ENCODE peak calls at places on chromosomes 5 and 9, in nine cellular contexts. H, U, F, Y, I, V, R, B and M are unnamed samples.
A peak's percentile ranks its signal among the peaks of the same experiment; 100 is the strongest.

GRCh38 chr9:96818535-96818934 is 35.8 kb downstream of the ZNF782 start:
- DNase-seq in B (no peak), Y (no peak), I (no peak), H (no peak), R (no peak), F (no peak), U (no peak), V (no peak), M (no peak)

GRCh38 chr5:137572042-137572695 is 73.0 kb upstream of the SPOCK1 start:
- DNase-seq in Y (no peak), B (no peak), R (no peak), V (no peak), F (no peak), I (no peak), U (no peak), H (no peak), M (no peak)

GRCh38 chr5:170491479-170491878 is 12.3 kb upstream of the KCNIP1 start:
- DNase-seq in Y (no peak), I (no peak), B (no peak), V (no peak), F (no peak), U (no peak), H (peak; percentile 44), R (peak; percentile 8), M (no peak)

GRCh38 chr5:75558972-75559632 is 47.4 kb downstream of the POLK start:
- DNase-seq in U (no peak), V (no peak), I (no peak), B (no peak), Y (no peak), R (no peak), F (no peak), H (no peak), M (no peak)

GRCh38 chr9:130225071-130225470 is 40.5 kb upstream of the HMCN2 start:
- DNase-seq in F (no peak), Y (no peak), B (no peak), I (no peak), V (no peak), R (no peak), U (no peak), H (no peak), M (no peak)

GRCh38 chr5:120298981-120299380 is 165.1 kb upstream of the PRR16 start:
- DNase-seq in B (no peak), H (no peak), V (no peak), I (no peak), F (no peak), R (no peak), U (no peak), Y (no peak), M (no peak)

GRCh38 chr9:69223605-69224004 is 49.5 kb downstream of the TJP2 start:
- DNase-seq in U (no peak), R (no peak), V (peak; percentile 79), F (no peak), Y (no peak), H (peak; percentile 54), B (no peak), I (no peak), M (no peak)

GRCh38 chr5:27158171-27158570 is 119.8 kb upstream of the CDH9 start:
- DNase-seq in U (no peak), B (no peak), Y (no peak), V (no peak), H (no peak), R (no peak), I (no peak), F (no peak), M (no peak)

GRCh38 chr5:177552839-177553455 is 1.4 kb downstream of the FAM193B start:
- DNase-seq in F (no peak), Y (no peak), V (no peak), H (no peak), U (no peak), R (no peak), B (no peak), I (no peak), M (no peak)

GRCh38 chr9:102867488-102867887 is 127.6 kb upstream of the CYLC2 start:
- DNase-seq in Y (no peak), I (no peak), B (no peak), F (no peak), H (no peak), V (no peak), R (no peak), U (no peak), M (no peak)

GRCh38 chr5:133792025-133792424 is 176.4 kb downstream of the C5orf15 start:
- DNase-seq in H (no peak), F (no peak), U (no peak), R (no peak), I (no peak), Y (no peak), B (no peak), V (peak; percentile 15), M (no peak)

GRCh38 chr5:135492319-135492626 is 40.1 kb upstream of the TIFAB start:
- DNase-seq in U (no peak), H (no peak), Y (no peak), B (no peak), I (no peak), V (no peak), R (no peak), F (no peak), M (no peak)

GRCh38 chr9:21696411-21696865 is 106.0 kb upstream of the MTAP start:
- DNase-seq in B (no peak), Y (no peak), R (no peak), I (no peak), V (peak; percentile 96), U (no peak), H (no peak), F (no peak), M (no peak)

GRCh38 chr9:121838757-121839669 is 187.6 kb downstream of the DAB2IP start:
- DNase-seq in U (no peak), H (no peak), I (no peak), Y (no peak), V (no peak), R (no peak), B (no peak), F (no peak), M (no peak)

GRCh38 chr5:172701336-172702061 is 60.4 kb downstream of the NEURL1B start:
- DNase-seq in H (no peak), R (no peak), I (no peak), V (no peak), Y (no peak), U (no peak), F (no peak), B (no peak), M (no peak)

GRCh38 chr5:40914835-40915234 is 5.5 kb downstream of the C7 start:
- DNase-seq in H (no peak), Y (no peak), U (no peak), R (no peak), F (no peak), I (no peak), B (no peak), V (no peak), M (no peak)

GRCh38 chr9:134291961-134292871 is 34.0 kb upstream of the RXRA start:
- DNase-seq in H (no peak), R (no peak), I (no peak), B (no peak), Y (no peak), V (no peak), F (no peak), U (no peak), M (no peak)

GRCh38 chr9:135692410-135692809 is 6.9 kb downstream of the SOHLH1 start:
- DNase-seq in B (no peak), V (no peak), F (no peak), Y (no peak), H (peak; percentile 56), U (no peak), R (no peak), I (no peak), M (no peak)

GRCh38 chr5:37740331-37741066 is 99.3 kb downstream of the GDNF start:
- DNase-seq in I (no peak), U (no peak), F (no peak), Y (no peak), H (no peak), B (no peak), R (no peak), V (no peak), M (no peak)

GRCh38 chr9:34204011-34204635 is 25.3 kb downstream of the UBAP1 start:
- DNase-seq in V (no peak), I (no peak), F (no peak), H (no peak), U (no peak), B (no peak), Y (no peak), R (no peak), M (no peak)

GRCh38 chr5:72205431-72206009 is 98.2 kb downstream of the MAP1B start:
- DNase-seq in I (no peak), H (no peak), B (no peak), F (no peak), R (no peak), V (no peak), U (no peak), Y (no peak), M (no peak)

GRCh38 chr9:100589582-100589981 is 11.7 kb downstream of the CAVIN4 start:
- DNase-seq in Y (no peak), I (no peak), H (no peak), R (no peak), F (no peak), V (no peak), B (no peak), U (no peak), M (no peak)

GRCh38 chr9:136327313-136327971 is at the start of gene GPSM1:
- DNase-seq in F (peak; percentile 55), R (no peak), H (peak; percentile 64), B (peak; percentile 12), U (no peak), I (no peak), Y (no peak), V (no peak), M (no peak)

GRCh38 chr5:143002459-143003327 is 232.5 kb downstream of the ARHGAP26 start:
- DNase-seq in B (peak; percentile 45), Y (no peak), R (no peak), U (peak; percentile 3), I (peak; percentile 41), V (no peak), H (peak; percentile 63), F (no peak), M (peak; percentile 81)

GRCh38 chr5:133015466-133015865 is 10.9 kb downstream of the ZCCHC10 start:
- DNase-seq in U (no peak), Y (no peak), I (no peak), B (no peak), H (no peak), V (no peak), F (no peak), R (no peak), M (no peak)